ENCODE peak calls at places on chromosomes 11 and 22, in four cellular contexts. I, V, H and T are unnamed samples.

GRCh38 chr22:44860311-44860710 is 107.9 kb downstream of the ARHGAP8 start:
- DNase-seq in V (no peak), I (no peak), H (no peak), T (no peak)

GRCh38 chr11:9265211-9266131 is at the start of gene DENND5A:
- DNase-seq in H (peak; percentile 61), I (peak; percentile 80), V (peak; percentile 96), T (peak; percentile 86)

GRCh38 chr11:107043242-107043991 is 25.1 kb upstream of the GUCY1A2 start:
- DNase-seq in I (no peak), V (no peak), H (no peak), T (no peak)

GRCh38 chr22:48629631-48630443 is 1197.8 kb downstream of the BRD1 start:
- DNase-seq in V (no peak), H (no peak), I (no peak), T (no peak)

GRCh38 chr11:125123947-125124633 is 12.7 kb upstream of the TMEM218 start:
- DNase-seq in I (peak; percentile 73), H (no peak), V (peak; percentile 54), T (peak; percentile 82)

GRCh38 chr11:116438651-116439479 is 333.9 kb downstream of the BUD13 start:
- DNase-seq in V (no peak), I (no peak), H (no peak), T (no peak)

GRCh38 chr11:84522331-84522730 is 1104.8 kb downstream of the DLG2 start:
- DNase-seq in V (no peak), H (no peak), I (no peak), T (no peak)

GRCh38 chr22:35648066-35649025 is at the start of gene APOL6:
- DNase-seq in V (peak; percentile 34), H (no peak), I (peak; percentile 76), T (peak; percentile 56)

GRCh38 chr11:86671386-86672006 is 920 bp downstream of the ME3 start:
- DNase-seq in I (no peak), V (peak; percentile 47), H (no peak), T (no peak)

GRCh38 chr11:2709429-2709828 is 9.6 kb upstream of the KCNQ1OT1 start:
- DNase-seq in I (no peak), H (no peak), V (no peak), T (no peak)

GRCh38 chr22:50730013-50730891 is 7.8 kb upstream of the ACR start:
- DNase-seq in I (no peak), H (no peak), V (no peak), T (no peak)

GRCh38 chr11:127247261-127247660 is 246.7 kb upstream of the KIRREL3 start:
- DNase-seq in H (no peak), I (no peak), V (peak; percentile 45), T (no peak)

DNA sequence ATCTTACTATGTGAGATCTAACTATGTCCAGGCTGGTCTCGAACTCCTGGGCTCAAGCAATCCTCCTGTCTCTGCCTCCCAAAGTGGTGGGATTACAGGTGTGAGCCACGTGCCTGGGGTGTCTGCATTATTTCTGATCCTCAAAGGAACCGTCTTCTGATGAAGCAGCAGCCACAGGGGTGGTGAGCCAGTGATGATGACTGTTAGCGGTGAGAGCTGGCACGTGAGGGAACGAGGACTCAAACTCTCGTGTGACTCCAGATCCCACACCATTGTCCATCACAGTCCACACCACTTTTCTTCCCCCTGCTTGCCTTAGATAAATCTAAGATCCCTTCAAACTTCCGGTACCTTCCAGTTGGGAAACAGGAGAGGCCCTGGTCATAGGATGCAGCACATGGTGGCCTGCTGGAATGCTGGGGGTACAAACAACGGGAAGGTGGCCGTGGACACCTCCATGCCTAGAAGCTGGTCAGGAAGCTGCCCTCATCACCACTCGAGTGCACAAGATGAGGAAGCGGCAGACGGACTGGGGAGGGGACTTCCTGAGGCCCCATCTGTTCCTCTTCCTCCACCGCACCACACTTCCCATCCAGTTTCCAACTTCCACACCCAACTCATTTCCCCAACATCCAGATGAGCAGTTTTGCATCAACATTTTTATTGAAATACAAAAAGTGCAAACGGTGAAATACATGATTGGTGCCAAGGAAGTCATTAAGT is 23.8 kb downstream of the ARHGAP1 start:
- DNase-seq in H (no peak), I (no peak), V (no peak), T (no peak)
- H3K9ac ChIP-seq in H (no peak overlapping the region), I (no peak overlapping the region), V (no peak overlapping the region), T (no peak overlapping the region)

DNA sequence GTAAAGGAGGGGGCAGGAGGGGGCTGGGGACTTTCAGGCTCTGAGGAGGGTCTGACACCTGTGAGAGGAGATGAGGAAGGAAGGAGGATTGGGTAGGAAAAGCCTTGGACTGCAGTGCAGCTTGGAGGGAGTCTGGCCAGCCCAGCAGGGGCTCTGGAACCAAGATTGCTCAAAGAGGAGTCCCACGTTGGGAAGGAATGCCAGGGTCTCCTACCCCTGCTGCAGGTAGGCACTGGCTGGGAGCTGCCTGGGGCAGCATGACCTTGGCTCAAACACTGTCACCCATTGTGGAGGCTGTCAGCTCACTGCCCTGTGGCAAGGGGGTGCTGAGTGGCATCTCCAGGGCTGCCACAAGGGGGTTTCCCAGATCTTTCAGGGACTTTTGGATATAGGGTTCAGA is 94.5 kb downstream of the RPS6KA4 start:
- DNase-seq in H (no peak), I (no peak), V (no peak), T (no peak)
- H3K4me1 ChIP-seq in H (peaks cover 6% of the 10 kb centered on the region), I (peaks cover 10% of the 10 kb centered on the region), V (peaks cover 3% of the 10 kb centered on the region), T (peaks cover 22% of the 10 kb centered on the region)

DNA sequence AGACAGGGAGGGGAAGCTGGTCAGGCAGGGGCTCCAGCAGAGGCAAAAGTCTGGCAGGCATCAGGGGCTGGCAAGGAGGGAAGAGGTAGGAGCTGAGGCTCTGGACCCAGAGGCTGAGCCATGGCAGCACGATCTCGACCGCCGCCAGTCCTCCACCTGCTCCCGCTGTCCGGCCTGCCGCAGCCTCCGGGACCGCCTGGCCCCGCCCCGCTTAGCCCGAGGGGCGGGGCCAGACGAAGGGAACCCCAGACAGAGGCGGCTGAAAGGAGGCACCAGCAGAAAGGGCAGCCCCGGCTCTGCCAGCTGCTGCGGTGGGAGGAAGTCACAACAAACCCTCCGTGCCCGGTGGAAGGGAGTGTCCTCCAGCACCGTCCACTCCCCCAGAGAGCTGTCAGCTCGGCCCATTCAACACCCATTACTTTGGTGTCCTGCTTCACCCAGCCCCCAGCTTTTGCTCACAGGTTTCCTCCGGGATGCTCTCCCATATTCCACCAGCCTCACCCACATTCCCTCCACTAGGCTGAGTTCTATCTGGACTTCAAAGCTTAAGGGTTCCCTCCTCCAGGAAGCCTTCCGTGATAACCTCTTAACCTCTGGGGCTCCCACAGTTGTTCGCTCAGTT is at the start of gene MFNG:
- DNase-seq in I (peak; percentile 64), H (no peak), V (peak; percentile 91), T (peak; percentile 94)
- H3K4me3 ChIP-seq in I (peak within 1 kb of the TSS; percentile 30), H (peak within 1 kb of the TSS; percentile 23), V (peak within 1 kb of the TSS; percentile 36), T (peak within 1 kb of the TSS; percentile 79)

DNA sequence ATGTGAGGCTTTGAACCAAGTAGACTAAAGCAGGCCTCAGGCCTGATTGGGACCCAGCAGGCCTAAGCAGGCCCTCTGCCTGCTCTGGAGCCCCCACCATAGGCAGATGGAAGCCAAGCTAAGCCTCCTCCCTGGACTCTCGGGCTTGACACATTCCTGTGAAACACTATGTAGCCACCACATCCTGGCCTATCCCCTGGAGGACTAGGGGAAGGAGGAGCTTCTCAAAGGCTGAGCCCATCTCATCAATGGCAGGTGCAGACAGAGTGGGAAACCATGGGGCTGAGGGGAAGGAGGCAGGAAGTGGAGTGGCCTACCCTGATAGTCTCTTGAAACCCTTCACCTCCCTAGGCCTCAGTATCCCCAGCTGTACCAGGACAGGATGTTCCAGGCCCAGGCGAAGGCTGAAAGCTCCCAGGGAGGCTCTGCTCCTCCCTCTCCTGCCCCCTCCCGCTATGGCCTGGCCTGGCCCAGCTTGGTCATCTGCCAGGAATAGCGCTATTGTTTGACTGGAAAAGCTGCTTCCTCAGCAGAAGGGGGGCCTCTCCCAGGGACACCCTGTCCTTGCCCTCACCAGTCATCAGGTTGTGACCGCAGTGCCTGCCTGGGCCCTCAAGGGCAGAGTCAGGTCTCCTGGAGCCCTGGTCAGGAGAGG is 1.5 kb upstream of the CASTOR1 start:
- DNase-seq in H (no peak), V (peak; percentile 48), I (peak; percentile 63), T (peak; percentile 60)
- H3K9ac ChIP-seq in H (no peak overlapping the region), V (no peak overlapping the region), I (peak overlapping the region; percentile 24), T (peak overlapping the region; percentile 65)

GRCh38 chr11:13644997-13645667 is 23.3 kb upstream of the FAR1 start:
- DNase-seq in I (no peak), H (no peak), V (no peak), T (no peak)

GRCh38 chr11:13649619-13650018 is 18.8 kb upstream of the FAR1 start:
- DNase-seq in H (no peak), I (no peak), V (no peak), T (no peak)

GRCh38 chr11:13647391-13647790 is 21.1 kb upstream of the FAR1 start:
- DNase-seq in H (no peak), V (no peak), I (no peak), T (no peak)
- H3K4me1 ChIP-seq in H (no peaks in the 10 kb centered on the region), V (no peaks in the 10 kb centered on the region), I (no peaks in the 10 kb centered on the region), T (no peaks in the 10 kb centered on the region)

GRCh38 chr11:11189501-11189900 is 163.5 kb downstream of the CSNK2A3 start:
- DNase-seq in I (no peak), V (no peak), H (no peak), T (no peak)
- H3K4me3 ChIP-seq in I (no peak overlapping the region), V (no peak overlapping the region), H (no peak overlapping the region), T (no peak overlapping the region)

DNA sequence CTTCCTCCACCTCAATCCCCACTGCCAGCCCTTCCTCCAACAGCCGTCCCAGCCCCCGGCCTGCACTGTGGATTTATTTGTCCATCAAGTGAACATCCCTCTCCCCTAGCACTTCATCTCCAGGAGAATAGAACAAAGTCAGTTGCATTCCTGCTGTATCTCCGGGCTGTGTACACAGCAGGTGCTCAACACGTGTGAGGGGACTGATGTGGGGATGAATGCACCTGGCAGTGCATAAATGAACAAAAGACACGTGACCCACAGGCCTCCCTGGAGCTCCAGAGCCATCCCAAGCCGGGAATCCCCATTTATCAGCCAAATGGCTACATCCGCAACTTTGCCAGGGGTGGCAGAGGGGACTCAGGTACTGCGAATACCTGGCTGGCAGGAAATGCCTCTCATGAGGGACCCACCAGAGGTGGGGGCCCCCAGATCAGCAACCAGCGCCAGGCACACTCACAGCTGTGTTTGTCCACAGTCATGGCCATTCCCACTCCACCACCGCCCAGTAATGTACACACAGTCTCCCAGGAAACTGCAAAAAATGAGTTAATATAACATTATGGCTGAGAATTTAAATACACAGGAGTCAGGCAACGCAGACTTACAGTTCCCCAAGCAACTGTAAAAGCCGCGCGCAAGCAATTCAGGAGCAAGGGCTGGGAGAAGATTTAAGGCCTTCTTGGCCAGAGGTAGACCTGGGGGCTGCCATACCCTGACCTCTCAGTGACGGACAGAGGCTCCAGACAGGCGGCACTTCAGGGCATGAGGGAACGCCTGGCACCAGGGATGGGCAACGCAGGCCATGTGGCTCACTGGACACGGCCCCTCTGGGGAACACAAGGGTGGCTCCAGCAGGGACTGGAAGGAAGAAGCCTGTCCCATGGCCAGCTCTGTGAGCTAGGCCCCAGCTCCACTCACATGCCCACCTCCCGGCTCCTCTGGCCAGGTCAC is 50.3 kb upstream of the TCF20 start:
- DNase-seq in I (no peak), H (no peak), V (no peak), T (no peak)
- H3K9ac ChIP-seq in I (no peak overlapping the region), H (no peak overlapping the region), V (no peak overlapping the region), T (no peak overlapping the region)